ENCODE peak calls at places on chromosome 20, in ten cellular contexts. One of them, this sample, is unnamed. For H3K4me1, the result is how much of the 10 kb centered on the place peaks cover.

GRCh38 chr20:18717062-18717461 is 96.5 kb upstream of the SCP2D1 start:
- DNase-seq in esophagus squamous epithelium: no peak
- DNase-seq in pancreas: no peak
- DNase-seq in upper lobe of right lung: no peak
- DNase-seq in left ventricle myocardium inferior: no peak
- DNase-seq in mesenchymal stem cell: no peak
- DNase-seq in heart left ventricle: no peak
- DNase-seq in GM23248: no peak
- DNase-seq in HepG2: no peak
- DNase-seq in GM23338: no peak
- DNase-seq in this sample: no peak

GRCh38 chr20:37245671-37246237 is 15.9 kb downstream of the GHRH start:
- DNase-seq in esophagus squamous epithelium: no peak
- DNase-seq in pancreas: no peak
- DNase-seq in upper lobe of right lung: no peak
- DNase-seq in left ventricle myocardium inferior: no peak
- DNase-seq in mesenchymal stem cell: no peak
- DNase-seq in heart left ventricle: no peak
- DNase-seq in GM23248: no peak
- DNase-seq in HepG2: no peak
- DNase-seq in GM23338: peak
- DNase-seq in this sample: no peak

GRCh38 chr20:35979528-35979927 is 11.1 kb downstream of the CNBD2 start:
- DNase-seq in esophagus squamous epithelium: no peak
- DNase-seq in pancreas: no peak
- DNase-seq in upper lobe of right lung: no peak
- DNase-seq in left ventricle myocardium inferior: no peak
- DNase-seq in mesenchymal stem cell: no peak
- DNase-seq in heart left ventricle: no peak
- DNase-seq in GM23248: peak
- DNase-seq in HepG2: no peak
- DNase-seq in GM23338: no peak
- DNase-seq in this sample: no peak

GRCh38 chr20:40331699-40332098 is 357.3 kb downstream of the MAFB start:
- DNase-seq in esophagus squamous epithelium: no peak
- DNase-seq in pancreas: no peak
- DNase-seq in upper lobe of right lung: no peak
- DNase-seq in left ventricle myocardium inferior: no peak
- DNase-seq in mesenchymal stem cell: no peak
- DNase-seq in heart left ventricle: peak
- DNase-seq in GM23248: no peak
- DNase-seq in HepG2: no peak
- DNase-seq in GM23338: no peak
- DNase-seq in this sample: no peak

GRCh38 chr20:16052406-16052805 is 520.8 kb downstream of the KIF16B start:
- DNase-seq in esophagus squamous epithelium: no peak
- DNase-seq in pancreas: no peak
- DNase-seq in upper lobe of right lung: no peak
- DNase-seq in left ventricle myocardium inferior: no peak
- DNase-seq in mesenchymal stem cell: no peak
- DNase-seq in heart left ventricle: no peak
- DNase-seq in GM23248: no peak
- DNase-seq in HepG2: no peak
- DNase-seq in GM23338: no peak
- DNase-seq in this sample: no peak

GRCh38 chr20:39588148-39588757 is 626.1 kb downstream of the DHX35 start:
- DNase-seq in esophagus squamous epithelium: no peak
- DNase-seq in pancreas: no peak
- DNase-seq in upper lobe of right lung: no peak
- DNase-seq in left ventricle myocardium inferior: no peak
- DNase-seq in mesenchymal stem cell: no peak
- DNase-seq in heart left ventricle: no peak
- DNase-seq in GM23248: no peak
- DNase-seq in HepG2: no peak
- DNase-seq in GM23338: no peak
- DNase-seq in this sample: no peak

GRCh38 chr20:45925821-45926506 is 8.5 kb upstream of the PCIF1 start:
- DNase-seq in esophagus squamous epithelium: no peak
- DNase-seq in pancreas: no peak
- DNase-seq in upper lobe of right lung: no peak
- DNase-seq in left ventricle myocardium inferior: no peak
- DNase-seq in mesenchymal stem cell: no peak
- DNase-seq in heart left ventricle: no peak
- DNase-seq in GM23248: no peak
- DNase-seq in HepG2: peak
- DNase-seq in GM23338: no peak
- DNase-seq in this sample: no peak

GRCh38 chr20:32870489-32870888 is 11.8 kb downstream of the EFCAB8 start:
- DNase-seq in esophagus squamous epithelium: no peak
- DNase-seq in pancreas: no peak
- DNase-seq in upper lobe of right lung: no peak
- DNase-seq in left ventricle myocardium inferior: no peak
- DNase-seq in mesenchymal stem cell: no peak
- DNase-seq in heart left ventricle: no peak
- DNase-seq in GM23248: no peak
- DNase-seq in HepG2: no peak
- DNase-seq in GM23338: no peak
- DNase-seq in this sample: no peak

DNA sequence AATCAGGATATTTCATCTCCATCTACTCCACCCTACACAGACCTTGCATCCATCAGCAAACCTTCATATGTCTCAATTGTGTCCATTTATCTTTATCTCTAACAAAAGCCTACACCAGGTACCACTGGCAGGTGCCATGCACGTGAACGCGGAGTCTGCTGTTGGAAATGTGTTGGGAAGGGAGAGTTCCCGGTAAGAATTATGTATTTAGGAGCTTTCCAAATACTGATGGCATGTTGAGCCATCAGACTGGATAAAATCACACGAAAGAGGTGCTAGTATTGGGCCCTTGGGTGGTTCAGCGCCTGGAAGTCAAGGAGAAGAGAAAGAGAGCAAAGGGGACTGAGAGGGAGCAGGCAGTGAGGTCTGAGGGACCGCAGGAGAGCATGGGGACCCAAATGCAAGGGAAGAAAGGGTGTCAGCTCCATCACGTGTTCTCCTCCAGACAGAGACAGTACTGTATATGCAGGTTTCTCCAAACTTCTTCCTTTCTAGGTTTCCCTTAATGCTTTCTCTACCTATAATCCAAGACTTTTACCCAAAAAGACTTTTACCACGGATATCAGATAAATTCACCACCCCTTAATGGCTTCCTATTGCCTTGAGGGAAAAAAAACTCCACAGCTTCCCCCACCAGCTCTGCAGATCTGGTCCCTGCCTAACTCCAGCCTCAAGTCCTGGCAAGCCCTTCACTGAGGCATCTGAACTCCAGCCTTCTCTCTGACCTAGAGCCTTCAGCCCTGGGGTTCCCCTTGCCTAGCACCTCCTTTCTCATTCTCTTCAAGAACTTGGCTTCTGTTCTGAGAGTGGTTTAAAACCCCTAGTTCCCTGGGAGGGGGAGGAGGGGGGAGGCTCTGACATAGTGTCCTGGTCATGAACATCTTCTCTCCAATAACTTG is 4.8 kb upstream of the ZNF217 start:
- DNase-seq in esophagus squamous epithelium: no peak
- DNase-seq in pancreas: no peak
- DNase-seq in upper lobe of right lung: no peak
- DNase-seq in left ventricle myocardium inferior: no peak
- DNase-seq in mesenchymal stem cell: no peak
- DNase-seq in heart left ventricle: peak
- DNase-seq in GM23248: no peak
- DNase-seq in HepG2: no peak
- DNase-seq in GM23338: no peak
- DNase-seq in this sample: no peak
- H3K4me1 ChIP-seq in esophagus squamous epithelium: half or more
- H3K4me1 ChIP-seq in pancreas: under half
- H3K4me1 ChIP-seq in upper lobe of right lung: under half
- H3K4me1 ChIP-seq in left ventricle myocardium inferior: under half
- H3K4me1 ChIP-seq in mesenchymal stem cell: under half
- H3K4me1 ChIP-seq in heart left ventricle: under half
- H3K4me1 ChIP-seq in GM23248: under half
- H3K4me1 ChIP-seq in HepG2: half or more
- H3K4me1 ChIP-seq in GM23338: under half
- H3K4me1 ChIP-seq in this sample: under half

GRCh38 chr20:58271596-58272460 is 37.7 kb upstream of the RAB22A start:
- DNase-seq in esophagus squamous epithelium: no peak
- DNase-seq in pancreas: no peak
- DNase-seq in upper lobe of right lung: no peak
- DNase-seq in left ventricle myocardium inferior: no peak
- DNase-seq in mesenchymal stem cell: no peak
- DNase-seq in heart left ventricle: no peak
- DNase-seq in GM23248: no peak
- DNase-seq in HepG2: no peak
- DNase-seq in GM23338: no peak
- DNase-seq in this sample: no peak

GRCh38 chr20:58268936-58269619 is 40.4 kb upstream of the RAB22A start:
- DNase-seq in esophagus squamous epithelium: no peak
- DNase-seq in pancreas: no peak
- DNase-seq in upper lobe of right lung: no peak
- DNase-seq in left ventricle myocardium inferior: no peak
- DNase-seq in mesenchymal stem cell: no peak
- DNase-seq in heart left ventricle: no peak
- DNase-seq in GM23248: no peak
- DNase-seq in HepG2: no peak
- DNase-seq in GM23338: no peak
- DNase-seq in this sample: no peak

GRCh38 chr20:58268421-58268821 is 40.0 kb upstream of the ANKRD60 start:
- DNase-seq in esophagus squamous epithelium: no peak
- DNase-seq in pancreas: no peak
- DNase-seq in upper lobe of right lung: no peak
- DNase-seq in left ventricle myocardium inferior: no peak
- DNase-seq in mesenchymal stem cell: no peak
- DNase-seq in heart left ventricle: no peak
- DNase-seq in GM23248: no peak
- DNase-seq in HepG2: peak
- DNase-seq in GM23338: no peak
- DNase-seq in this sample: no peak

GRCh38 chr20:58264271-58264670 is 35.8 kb upstream of the ANKRD60 start:
- DNase-seq in esophagus squamous epithelium: no peak
- DNase-seq in pancreas: no peak
- DNase-seq in upper lobe of right lung: no peak
- DNase-seq in left ventricle myocardium inferior: no peak
- DNase-seq in mesenchymal stem cell: no peak
- DNase-seq in heart left ventricle: no peak
- DNase-seq in GM23248: no peak
- DNase-seq in HepG2: no peak
- DNase-seq in GM23338: no peak
- DNase-seq in this sample: no peak

GRCh38 chr20:58267389-58268215 is 39.1 kb upstream of the ANKRD60 start:
- DNase-seq in esophagus squamous epithelium: no peak
- DNase-seq in pancreas: no peak
- DNase-seq in upper lobe of right lung: no peak
- DNase-seq in left ventricle myocardium inferior: no peak
- DNase-seq in mesenchymal stem cell: no peak
- DNase-seq in heart left ventricle: no peak
- DNase-seq in GM23248: no peak
- DNase-seq in HepG2: no peak
- DNase-seq in GM23338: no peak
- DNase-seq in this sample: no peak
- H3K4me3 ChIP-seq in esophagus squamous epithelium: no peak
- H3K4me3 ChIP-seq in pancreas: no peak
- H3K4me3 ChIP-seq in upper lobe of right lung: no peak
- H3K4me3 ChIP-seq in left ventricle myocardium inferior: no peak
- H3K4me3 ChIP-seq in mesenchymal stem cell: no peak
- H3K4me3 ChIP-seq in heart left ventricle: no peak
- H3K4me3 ChIP-seq in GM23248: no peak
- H3K4me3 ChIP-seq in HepG2: no peak
- H3K4me3 ChIP-seq in GM23338: no peak
- H3K4me3 ChIP-seq in this sample: no peak

DNA sequence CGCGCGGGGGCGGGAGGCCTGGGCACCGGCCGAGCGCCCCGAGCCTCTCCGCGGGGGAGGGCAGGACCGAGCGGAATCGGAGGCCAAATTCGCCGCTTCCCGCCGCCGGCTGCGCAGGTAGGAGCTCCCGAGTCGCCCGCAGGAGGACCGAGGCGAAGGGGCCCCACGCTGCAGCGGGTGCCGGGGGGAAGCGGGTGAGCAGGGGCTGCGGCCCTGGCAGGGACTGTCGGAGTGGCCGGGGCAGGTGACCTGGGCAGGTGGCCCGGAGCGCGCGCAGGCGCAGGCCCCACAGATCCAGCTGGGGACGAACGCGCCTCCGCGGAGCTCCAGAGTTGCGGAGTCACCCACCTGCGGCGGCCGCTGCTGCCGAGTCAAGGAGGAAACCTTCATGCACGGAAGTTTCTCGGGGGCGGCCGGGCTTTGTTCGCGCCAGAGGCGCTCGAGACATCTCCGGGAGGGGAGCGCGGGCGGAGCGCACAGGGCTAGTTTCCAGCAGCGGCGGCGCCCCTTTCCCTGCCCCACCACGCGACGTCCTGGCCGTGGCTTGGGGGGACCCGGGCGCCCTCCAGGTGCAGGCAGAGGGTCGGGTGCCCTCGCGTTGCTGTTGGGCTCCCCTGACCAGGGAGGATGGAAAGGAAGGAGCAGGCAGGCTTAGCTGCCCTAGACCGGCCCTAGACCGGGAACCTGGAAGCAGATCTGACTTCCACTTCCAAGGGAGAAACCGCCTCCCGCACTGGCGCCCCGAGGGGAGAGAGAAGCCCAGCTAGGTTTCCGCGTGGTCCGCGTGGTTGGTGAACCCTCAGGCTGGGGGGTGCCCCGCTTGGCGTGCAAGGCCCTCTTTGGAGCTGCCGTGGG is 590 bp downstream of the SLCO4A1 start:
- DNase-seq in esophagus squamous epithelium: no peak
- DNase-seq in pancreas: no peak
- DNase-seq in upper lobe of right lung: no peak
- DNase-seq in left ventricle myocardium inferior: no peak
- DNase-seq in mesenchymal stem cell: no peak
- DNase-seq in heart left ventricle: no peak
- DNase-seq in GM23248: peak
- DNase-seq in HepG2: no peak
- DNase-seq in GM23338: peak
- DNase-seq in this sample: no peak
- H3K4me1 ChIP-seq in esophagus squamous epithelium: half or more
- H3K4me1 ChIP-seq in pancreas: under half
- H3K4me1 ChIP-seq in upper lobe of right lung: under half
- H3K4me1 ChIP-seq in left ventricle myocardium inferior: half or more
- H3K4me1 ChIP-seq in mesenchymal stem cell: half or more
- H3K4me1 ChIP-seq in heart left ventricle: half or more
- H3K4me1 ChIP-seq in GM23248: under half
- H3K4me1 ChIP-seq in HepG2: half or more
- H3K4me1 ChIP-seq in GM23338: under half
- H3K4me1 ChIP-seq in this sample: under half

GRCh38 chr20:51802170-51802745 is at the start of gene SALL4:
- DNase-seq in esophagus squamous epithelium: no peak
- DNase-seq in pancreas: peak
- DNase-seq in upper lobe of right lung: no peak
- DNase-seq in left ventricle myocardium inferior: no peak
- DNase-seq in mesenchymal stem cell: peak
- DNase-seq in heart left ventricle: no peak
- DNase-seq in GM23248: no peak
- DNase-seq in HepG2: no peak
- DNase-seq in GM23338: peak
- DNase-seq in this sample: no peak

GRCh38 chr20:51800769-51801219 is 1.5 kb downstream of the SALL4 start:
- DNase-seq in esophagus squamous epithelium: no peak
- DNase-seq in pancreas: peak
- DNase-seq in upper lobe of right lung: no peak
- DNase-seq in left ventricle myocardium inferior: no peak
- DNase-seq in mesenchymal stem cell: peak
- DNase-seq in heart left ventricle: no peak
- DNase-seq in GM23248: peak
- DNase-seq in HepG2: no peak
- DNase-seq in GM23338: peak
- DNase-seq in this sample: no peak

GRCh38 chr20:51800132-51800721 is 2.1 kb downstream of the SALL4 start:
- DNase-seq in esophagus squamous epithelium: no peak
- DNase-seq in pancreas: peak
- DNase-seq in upper lobe of right lung: peak
- DNase-seq in left ventricle myocardium inferior: peak
- DNase-seq in mesenchymal stem cell: peak
- DNase-seq in heart left ventricle: peak
- DNase-seq in GM23248: peak
- DNase-seq in HepG2: peak
- DNase-seq in GM23338: peak
- DNase-seq in this sample: peak

GRCh38 chr20:51799586-51799985 is 2.7 kb downstream of the SALL4 start:
- DNase-seq in esophagus squamous epithelium: no peak
- DNase-seq in pancreas: no peak
- DNase-seq in upper lobe of right lung: no peak
- DNase-seq in left ventricle myocardium inferior: no peak
- DNase-seq in mesenchymal stem cell: no peak
- DNase-seq in heart left ventricle: no peak
- DNase-seq in GM23248: no peak
- DNase-seq in HepG2: no peak
- DNase-seq in GM23338: peak
- DNase-seq in this sample: no peak

DNA sequence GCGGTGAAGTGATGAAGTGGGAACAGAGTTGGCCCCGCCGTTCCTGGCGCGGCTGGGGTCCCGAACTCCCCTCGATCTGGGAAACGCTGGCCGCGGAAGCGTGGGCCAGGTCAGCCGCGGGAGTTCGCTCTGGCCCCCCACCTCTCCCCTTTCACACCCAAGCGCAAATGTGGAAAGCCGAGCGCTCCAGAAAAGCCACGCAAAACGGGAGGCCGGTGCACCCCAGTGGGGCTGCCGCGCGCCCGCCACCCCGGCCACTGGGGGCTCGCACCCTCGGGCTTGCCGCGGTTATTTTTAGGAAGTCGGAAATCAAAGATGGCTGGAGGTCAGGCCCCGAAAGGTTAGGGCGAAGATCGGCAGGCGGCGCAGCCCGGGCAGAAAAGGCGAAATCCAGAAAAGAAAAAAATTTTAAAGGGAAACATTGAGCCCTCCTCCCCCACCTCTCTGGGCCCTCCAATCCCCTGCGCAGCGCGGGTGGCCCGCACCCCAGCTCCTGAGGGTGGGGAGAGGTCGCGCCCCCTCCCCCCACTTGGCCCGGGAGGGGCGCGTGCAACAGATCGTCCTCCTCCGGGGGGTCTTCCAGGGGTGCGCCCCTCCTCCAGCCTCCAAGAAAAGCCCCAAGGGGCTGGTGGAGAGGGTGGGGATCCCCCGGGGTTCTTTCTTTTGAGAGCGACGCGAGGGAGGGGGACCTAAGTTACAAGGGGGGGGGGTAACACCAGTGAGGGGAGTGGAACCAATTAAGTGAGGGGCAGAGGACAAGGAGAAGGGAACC is 915 bp downstream of the SALL4 start:
- DNase-seq in esophagus squamous epithelium: no peak
- DNase-seq in pancreas: peak
- DNase-seq in upper lobe of right lung: no peak
- DNase-seq in left ventricle myocardium inferior: no peak
- DNase-seq in mesenchymal stem cell: peak
- DNase-seq in heart left ventricle: no peak
- DNase-seq in GM23248: peak
- DNase-seq in HepG2: no peak
- DNase-seq in GM23338: peak
- DNase-seq in this sample: no peak
- H3K4me3 ChIP-seq in esophagus squamous epithelium: peak
- H3K4me3 ChIP-seq in pancreas: peak
- H3K4me3 ChIP-seq in upper lobe of right lung: peak
- H3K4me3 ChIP-seq in left ventricle myocardium inferior: peak
- H3K4me3 ChIP-seq in mesenchymal stem cell: peak
- H3K4me3 ChIP-seq in heart left ventricle: peak
- H3K4me3 ChIP-seq in GM23248: peak
- H3K4me3 ChIP-seq in HepG2: peak
- H3K4me3 ChIP-seq in GM23338: peak
- H3K4me3 ChIP-seq in this sample: peak